ENCODE peak calls at places on chromosomes 3 and 15, in four cellular contexts. I is H9, M is mesenchymal stem cell, W is H1. A is an unnamed sample.

GRCh38 chr3:169058681-169059080 is 604.8 kb downstream of the MECOM start:
- DNase-seq in I (no peak), M (no peak), W (no peak), A (no peak)

GRCh38 chr15:41483519-41483918 is 10.2 kb upstream of the ITPKA start:
- DNase-seq in I (no peak), M (no peak), W (no peak), A (no peak)

GRCh38 chr3:158642005-158642404 is 2.3 kb upstream of the GFM1 start:
- DNase-seq in I (no peak), M (no peak), W (no peak), A (no peak)

GRCh38 chr3:69116897-69117296 is 5.5 kb downstream of the LMOD3 start:
- DNase-seq in I (no peak), M (no peak), W (no peak), A (no peak)

GRCh38 chr15:93694038-93694437 is 537.3 kb upstream of the MCTP2 start:
- DNase-seq in I (no peak), M (no peak), W (no peak), A (no peak)

GRCh38 chr15:78811825-78812183 is 540 bp upstream of the ADAMTS7 start:
- DNase-seq in I (no peak), M (no peak), W (no peak), A (no peak)

GRCh38 chr3:86988235-86988634 is 2.7 kb downstream of the VGLL3 start:
- DNase-seq in I (no peak), M (peak; percentile 36), W (no peak), A (no peak)

GRCh38 chr3:119221779-119222320 is 18.8 kb downstream of the B4GALT4 start:
- DNase-seq in I (no peak), M (no peak), W (no peak), A (no peak)

GRCh38 chr3:121418182-121418581 is 127.6 kb downstream of the POLQ start:
- DNase-seq in I (no peak), M (no peak), W (no peak), A (no peak)

GRCh38 chr15:26032162-26032846 is 169.2 kb upstream of the ATP10A start:
- DNase-seq in I (no peak), M (no peak), W (no peak), A (no peak)

GRCh38 chr3:141093397-141093796 is 42.2 kb downstream of the SPSB4 start:
- DNase-seq in I (no peak), M (no peak), W (no peak), A (no peak)

GRCh38 chr3:97857401-97857800 is 35.6 kb downstream of the CRYBG3 start:
- DNase-seq in I (no peak), M (no peak), W (no peak), A (no peak)

GRCh38 chr15:73305331-73306211 is 63.2 kb downstream of the HCN4 start:
- DNase-seq in I (peak; percentile 74), M (peak; percentile 73), W (peak; percentile 71), A (peak; percentile 63)

DNA sequence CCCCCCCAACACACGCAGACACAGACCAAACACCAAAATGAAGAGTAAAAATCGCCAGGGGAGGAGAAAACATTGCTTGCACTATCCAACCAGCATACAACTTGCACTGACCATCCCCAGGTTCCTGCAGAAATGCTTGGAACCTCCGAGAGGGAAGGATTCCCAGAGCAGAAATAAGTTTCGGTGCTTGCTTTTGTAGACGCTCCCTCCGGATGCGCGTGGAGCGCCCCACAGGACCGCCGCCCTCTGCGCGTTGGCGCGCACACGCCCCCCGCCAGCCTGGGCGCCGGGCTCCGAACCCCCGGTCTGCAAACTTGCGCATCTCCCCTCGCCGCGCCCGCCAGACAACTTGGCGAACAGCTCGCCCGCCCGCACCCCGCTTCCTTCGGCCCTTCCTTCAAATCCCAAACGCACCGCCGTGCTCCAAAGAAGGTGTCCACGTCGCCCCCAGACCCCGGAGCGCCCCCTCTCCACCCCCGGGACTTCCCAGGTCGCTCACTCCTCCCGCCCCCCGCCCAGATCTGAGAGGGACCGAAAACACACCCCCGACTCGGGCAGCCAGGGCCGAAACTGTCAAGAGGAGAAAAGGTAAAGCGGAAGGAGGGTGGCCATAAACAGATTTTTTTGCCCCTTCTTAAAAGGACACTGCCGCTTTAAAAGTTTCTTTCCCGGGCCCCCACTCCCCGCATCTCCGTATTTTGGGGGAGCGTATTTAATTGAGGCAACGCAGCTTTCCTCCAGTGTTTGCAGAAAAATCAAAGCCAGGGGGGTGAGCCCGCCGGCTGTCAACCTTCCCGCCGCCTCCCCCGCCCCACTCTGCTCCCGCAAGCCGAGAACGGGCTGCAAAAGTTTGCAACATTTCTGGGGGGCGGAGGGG is 839 bp downstream of the RORA start:
- DNase-seq in I (peak; percentile 39), M (peak; percentile 42), W (peak; percentile 69), A (peak; percentile 18)
- H2BK12ac ChIP-seq in I (no peak overlapping the region), M (no peak overlapping the region), W (no peak overlapping the region), A (no peak overlapping the region)

GRCh38 chr3:107990926-107991325 is 99.9 kb downstream of the CD47 start:
- DNase-seq in I (no peak), M (no peak), W (no peak), A (no peak)
- H3K4ac ChIP-seq in I (no peak overlapping the region), M (no peak overlapping the region), W (no peak overlapping the region), A (no peak overlapping the region)

GRCh38 chr15:98647774-98648653 is at the start of gene IGF1R:
- DNase-seq in I (peak; percentile 86), M (peak; percentile 93), W (peak; percentile 89), A (peak; percentile 92)
- H2BK5ac ChIP-seq in I (no peak within 1 kb of the TSS), M (peak within 1 kb of the TSS; percentile 94), W (peak within 1 kb of the TSS; percentile 84), A (peak within 1 kb of the TSS; percentile 96)

GRCh38 chr15:95563634-95564033 is 766.9 kb upstream of the NR2F2 start:
- DNase-seq in I (no peak), M (no peak), W (no peak), A (no peak)

GRCh38 chr15:95559875-95560394 is 770.6 kb upstream of the NR2F2 start:
- DNase-seq in I (no peak), M (peak; percentile 97), W (no peak), A (no peak)

GRCh38 chr15:95558131-95558530 is 772.4 kb upstream of the NR2F2 start:
- DNase-seq in I (no peak), M (peak; percentile 45), W (no peak), A (no peak)

GRCh38 chr15:95558916-95559315 is 771.6 kb upstream of the NR2F2 start:
- DNase-seq in I (no peak), M (no peak), W (no peak), A (no peak)

GRCh38 chr15:95561463-95561862 is 769.0 kb upstream of the NR2F2 start:
- DNase-seq in I (no peak), M (peak; percentile 58), W (no peak), A (no peak)
- H2BK12ac ChIP-seq in I (no peak overlapping the region), M (peak overlapping the region; percentile 1), W (no peak overlapping the region), A (no peak overlapping the region)

DNA sequence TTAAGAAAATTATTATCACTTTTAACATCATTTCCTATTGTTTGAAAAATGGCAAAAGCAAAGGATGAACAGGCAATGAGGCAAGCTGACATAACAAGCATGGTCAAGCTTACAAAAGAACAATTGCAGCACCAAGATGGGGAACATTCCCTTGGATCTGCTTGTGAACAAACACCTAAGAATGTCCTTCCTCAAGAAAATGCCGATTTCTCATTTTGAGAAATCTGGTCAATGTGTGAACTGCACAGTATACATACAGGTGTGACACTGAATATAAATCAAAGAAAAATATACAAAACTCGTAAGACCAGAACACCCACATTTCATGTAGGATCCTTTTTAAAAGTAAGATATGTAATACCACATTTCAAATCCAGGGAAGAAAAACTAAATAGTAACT is 58.9 kb downstream of the LRRFIP2 start:
- DNase-seq in I (no peak), M (no peak), W (no peak), A (no peak)
- H3K4ac ChIP-seq in I (no peak overlapping the region), M (no peak overlapping the region), W (no peak overlapping the region), A (no peak overlapping the region)

GRCh38 chr3:46497556-46498265 is at the start of gene RTP3:
- DNase-seq in I (no peak), M (no peak), W (peak; percentile 35), A (no peak)

GRCh38 chr3:46500631-46501377 is 3.0 kb downstream of the RTP3 start:
- DNase-seq in I (no peak), M (no peak), W (peak; percentile 4), A (no peak)

GRCh38 chr3:46501702-46502101 is 3.9 kb downstream of the RTP3 start:
- DNase-seq in I (no peak), M (no peak), W (no peak), A (no peak)

GRCh38 chr3:46496745-46497555 is 826 bp upstream of the RTP3 start:
- DNase-seq in I (peak; percentile 54), M (no peak), W (peak; percentile 75), A (no peak)

GRCh38 chr3:46498916-46499519 is 1.2 kb downstream of the RTP3 start:
- DNase-seq in I (no peak), M (no peak), W (peak; percentile 14), A (no peak)
- H2BK5ac ChIP-seq in I (no peak overlapping the region), M (no peak overlapping the region), W (peak overlapping the region; percentile 19), A (no peak overlapping the region)

GRCh38 chr3:35498506-35499210 is 140.7 kb upstream of the ARPP21 start:
- DNase-seq in I (no peak), M (no peak), W (no peak), A (no peak)

GRCh38 chr3:35502699-35503098 is 136.6 kb upstream of the ARPP21 start:
- DNase-seq in I (no peak), M (no peak), W (no peak), A (no peak)

GRCh38 chr3:35505181-35505580 is 134.1 kb upstream of the ARPP21 start:
- DNase-seq in I (peak; percentile 89), M (no peak), W (peak; percentile 65), A (peak; percentile 75)

GRCh38 chr3:35505772-35506171 is 133.6 kb upstream of the ARPP21 start:
- DNase-seq in I (no peak), M (no peak), W (no peak), A (no peak)

GRCh38 chr3:35500641-35501353 is 138.5 kb upstream of the ARPP21 start:
- DNase-seq in I (no peak), M (no peak), W (no peak), A (no peak)
- H2BK12ac ChIP-seq in I (no peak overlapping the region), M (no peak overlapping the region), W (no peak overlapping the region), A (no peak overlapping the region)

GRCh38 chr3:112405845-112406244 is 72.9 kb downstream of the CD200 start:
- DNase-seq in I (no peak), M (no peak), W (no peak), A (no peak)
- H3K4ac ChIP-seq in I (no peak overlapping the region), M (no peak overlapping the region), W (no peak overlapping the region), A (no peak overlapping the region)

GRCh38 chr3:14462738-14463137 is 60.3 kb downstream of the SLC6A6 start:
- DNase-seq in I (no peak), M (peak; percentile 47), W (no peak), A (no peak)
- H2BK5ac ChIP-seq in I (no peak overlapping the region), M (no peak overlapping the region), W (no peak overlapping the region), A (no peak overlapping the region)

GRCh38 chr15:43799945-43800285 is at the start of gene SERINC4:
- DNase-seq in I (no peak), M (no peak), W (no peak), A (no peak)
- H2BK12ac ChIP-seq in I (no peak within 1 kb of the TSS), M (peak within 1 kb of the TSS; percentile 68), W (peak within 1 kb of the TSS; percentile 71), A (no peak within 1 kb of the TSS)